ENCODE peak calls at places on chromosomes 16 and 17, in four cellular contexts. M is K562, P is HEK293T, T is HepG2. F is an unnamed sample.
A peak's percentile ranks its signal among the peaks of the same experiment; 100 is the strongest.

GRCh38 chr16:66934138-66934838 is at the start of gene CIAO2B:
- DNase-seq in M (peak; percentile 93), P (peak; percentile 92), T (peak; percentile 77), F (peak; percentile 76)

GRCh38 chr17:36602924-36603384 is 1.6 kb downstream of the MRM1 start:
- DNase-seq in M (peak; percentile 89), P (peak; percentile 58), T (peak; percentile 67), F (peak; percentile 79)

GRCh38 chr17:4087911-4088693 is 54.7 kb downstream of the ZZEF1 start:
- DNase-seq in M (no peak), P (no peak), T (no peak), F (no peak)

GRCh38 chr16:57846078-57846697 is 43.9 kb upstream of the KIFC3 start:
- DNase-seq in M (peak; percentile 12), P (no peak), T (no peak), F (peak; percentile 82)

GRCh38 chr16:73319747-73320146 is 271.8 kb upstream of the ZFHX3 start:
- DNase-seq in M (no peak), P (no peak), T (no peak), F (no peak)

GRCh38 chr16:75695708-75696107 is 5.6 kb downstream of the DUXB start:
- DNase-seq in M (peak; percentile 46), P (peak; percentile 15), T (peak; percentile 46), F (no peak)

GRCh38 chr16:10957771-10958486 is 13.6 kb downstream of the CLEC16A start:
- DNase-seq in M (no peak), P (no peak), T (no peak), F (no peak)

GRCh38 chr16:29925173-29925804 is 737 bp downstream of the KCTD13 start:
- DNase-seq in M (peak; percentile 23), P (no peak), T (no peak), F (no peak)

GRCh38 chr16:87127766-87128147 is 189.4 kb downstream of the C16orf95 start:
- DNase-seq in M (no peak), P (no peak), T (no peak), F (no peak)

GRCh38 chr16:49287572-49287971 is 5.9 kb upstream of the CBLN1 start:
- DNase-seq in M (no peak), P (no peak), T (no peak), F (peak; percentile 44)

GRCh38 chr16:81005644-81006471 is 827 bp downstream of the CMC2 start:
- DNase-seq in M (peak; percentile 36), P (no peak), T (peak; percentile 61), F (no peak)

GRCh38 chr16:89145406-89146161 is 26.0 kb upstream of the CDH15 start:
- DNase-seq in M (no peak), P (no peak), T (no peak), F (no peak)

GRCh38 chr17:70332356-70332755 is 163.0 kb downstream of the KCNJ2 start:
- DNase-seq in M (no peak), P (no peak), T (no peak), F (no peak)

DNA sequence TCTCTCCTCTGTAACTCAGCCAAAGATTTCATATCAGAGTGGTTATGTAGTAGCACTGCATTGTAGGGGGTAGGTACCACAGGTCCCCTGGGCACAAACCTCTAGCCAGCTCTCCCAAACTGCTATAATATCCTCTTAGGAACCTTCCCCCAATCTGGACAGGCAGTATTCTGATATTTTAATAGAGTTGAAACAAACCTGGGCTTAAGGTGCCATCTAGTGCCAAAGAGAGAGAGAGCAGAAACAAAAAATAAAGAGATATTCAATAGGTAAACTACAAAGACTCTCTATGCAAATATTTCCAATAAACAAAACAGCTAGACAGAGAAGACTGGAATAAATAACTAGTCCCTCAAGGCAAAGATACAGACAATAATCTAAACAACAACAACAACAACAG is 1070.0 kb downstream of the CDH11 start:
- DNase-seq in M (no peak), P (no peak), T (peak; percentile 32), F (no peak)
- TF ChIP-seq ELF4 in M (no peak), P (no peak), T (no peak), F (no peak)

GRCh38 chr16:3878610-3879009 is 1.9 kb downstream of the CREBBP start:
- DNase-seq in M (no peak), P (no peak), T (no peak), F (no peak)
- TF ChIP-seq ELF4 in M (no peak), P (no peak), T (no peak), F (no peak)

DNA sequence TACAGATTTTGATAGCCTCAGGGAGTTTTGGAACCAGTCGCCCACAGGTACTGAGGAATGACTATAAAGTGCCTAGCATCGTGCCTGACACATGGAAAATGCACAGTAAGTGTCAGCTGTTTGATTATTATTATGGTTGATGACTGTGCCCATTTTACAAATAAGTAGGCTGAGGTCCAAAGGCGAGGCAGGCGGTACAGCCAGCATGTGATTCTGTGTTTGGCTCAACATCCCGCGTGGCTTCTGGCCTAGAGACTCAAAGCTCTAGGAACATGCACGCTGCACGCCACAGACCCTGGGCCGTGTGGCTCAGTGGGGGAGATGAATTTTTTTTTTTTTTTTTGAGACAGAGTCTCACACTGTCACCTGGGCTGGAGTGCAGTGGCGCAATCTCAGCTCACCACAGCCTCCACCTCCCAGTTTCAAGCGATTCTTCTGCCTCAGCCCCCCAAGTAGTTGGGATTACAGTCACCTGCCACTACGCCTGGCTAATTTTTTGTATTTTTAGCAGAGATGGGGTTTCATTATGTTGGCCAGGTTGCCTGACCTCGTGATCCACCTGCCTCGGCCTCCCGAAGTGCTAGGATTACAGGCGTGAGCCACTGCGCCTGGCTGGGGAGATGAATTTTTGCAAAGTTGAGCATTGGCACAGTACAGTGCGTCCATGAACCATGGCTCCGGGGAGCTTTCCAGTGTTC is 57.7 kb downstream of the NKD1 start:
- DNase-seq in M (no peak), P (no peak), T (no peak), F (no peak)
- TF ChIP-seq ELF4 in M (no peak), P (no peak), T (no peak), F (no peak)

GRCh38 chr16:85245307-85246172 is 133.3 kb upstream of the CIBAR2 start:
- DNase-seq in M (peak; percentile 81), P (peak; percentile 73), T (peak; percentile 51), F (peak; percentile 73)
- TF ChIP-seq ELF4 in M (peak; percentile 86), P (no peak), T (no peak), F (no peak)